ENCODE peak calls at places on chromosomes 7 and 10, in five cellular contexts. One of them, this sample, is unnamed.

GRCh38 chr7:15652776-15653290 is 33.6 kb downstream of the MEOX2 start:
- DNase-seq in GM12878: no peak
- DNase-seq in K562: no peak
- DNase-seq in H1: no peak
- DNase-seq in HepG2: no peak
- DNase-seq in this sample: no peak

GRCh38 chr10:126722726-126723125 is 52.2 kb upstream of the C10orf90 start:
- DNase-seq in GM12878: no peak
- DNase-seq in K562: no peak
- DNase-seq in H1: no peak
- DNase-seq in HepG2: no peak
- DNase-seq in this sample: no peak

GRCh38 chr10:45144666-45145065 is 143.9 kb downstream of the ZNF22 start:
- DNase-seq in GM12878: no peak
- DNase-seq in K562: no peak
- DNase-seq in H1: no peak
- DNase-seq in HepG2: no peak
- DNase-seq in this sample: no peak

GRCh38 chr10:80382989-80383388 is 25.4 kb upstream of the PRXL2A start:
- DNase-seq in GM12878: peak; percentile 19
- DNase-seq in K562: peak; percentile 57
- DNase-seq in H1: peak; percentile 49
- DNase-seq in HepG2: peak; percentile 40
- DNase-seq in this sample: peak; percentile 49

GRCh38 chr7:36048141-36048901 is 104.7 kb upstream of the EEPD1 start:
- DNase-seq in GM12878: no peak
- DNase-seq in K562: no peak
- DNase-seq in H1: no peak
- DNase-seq in HepG2: no peak
- DNase-seq in this sample: no peak

GRCh38 chr10:62616885-62617635 is 187.5 kb upstream of the ADO start:
- DNase-seq in GM12878: no peak
- DNase-seq in K562: no peak
- DNase-seq in H1: no peak
- DNase-seq in HepG2: no peak
- DNase-seq in this sample: no peak

GRCh38 chr10:3067859-3068179 is 471 bp downstream of the PFKP start:
- DNase-seq in GM12878: no peak
- DNase-seq in K562: no peak
- DNase-seq in H1: peak; percentile 67
- DNase-seq in HepG2: no peak
- DNase-seq in this sample: no peak

GRCh38 chr7:110432061-110432553 is 658.8 kb upstream of the LRRN3 start:
- DNase-seq in GM12878: no peak
- DNase-seq in K562: no peak
- DNase-seq in H1: no peak
- DNase-seq in HepG2: no peak
- DNase-seq in this sample: no peak

GRCh38 chr10:120824864-120825263 is 26.3 kb upstream of the WDR11 start:
- DNase-seq in GM12878: no peak
- DNase-seq in K562: peak; percentile 49
- DNase-seq in H1: peak; percentile 68
- DNase-seq in HepG2: peak; percentile 51
- DNase-seq in this sample: peak; percentile 54

GRCh38 chr10:110395350-110396283 is 90.9 kb upstream of the SMNDC1 start:
- DNase-seq in GM12878: peak; percentile 91
- DNase-seq in K562: peak; percentile 27
- DNase-seq in H1: no peak
- DNase-seq in HepG2: peak; percentile 64
- DNase-seq in this sample: peak; percentile 96

GRCh38 chr10:28711079-28711478 is 33.8 kb downstream of the BAMBI start:
- DNase-seq in GM12878: no peak
- DNase-seq in K562: no peak
- DNase-seq in H1: no peak
- DNase-seq in HepG2: no peak
- DNase-seq in this sample: no peak

GRCh38 chr10:13853854-13854253 is 267.1 kb downstream of the PRPF18 start:
- DNase-seq in GM12878: no peak
- DNase-seq in K562: no peak
- DNase-seq in H1: no peak
- DNase-seq in HepG2: no peak
- DNase-seq in this sample: no peak

GRCh38 chr7:28293529-28293835 is 112.9 kb upstream of the JAZF1 start:
- DNase-seq in GM12878: no peak
- DNase-seq in K562: no peak
- DNase-seq in H1: no peak
- DNase-seq in HepG2: no peak
- DNase-seq in this sample: peak; percentile 68

GRCh38 chr10:93272884-93273675 is 199.4 kb downstream of the CYP26A1 start:
- DNase-seq in GM12878: no peak
- DNase-seq in K562: no peak
- DNase-seq in H1: peak; percentile 71
- DNase-seq in HepG2: no peak
- DNase-seq in this sample: no peak

GRCh38 chr10:16242446-16242845 is 194.4 kb upstream of the PTER start:
- DNase-seq in GM12878: no peak
- DNase-seq in K562: no peak
- DNase-seq in H1: no peak
- DNase-seq in HepG2: no peak
- DNase-seq in this sample: no peak

GRCh38 chr10:125213541-125214282 is 53.3 kb upstream of the CTBP2 start:
- DNase-seq in GM12878: no peak
- DNase-seq in K562: no peak
- DNase-seq in H1: no peak
- DNase-seq in HepG2: no peak
- DNase-seq in this sample: no peak

GRCh38 chr10:89668391-89669180 is 23.5 kb upstream of the PANK1 start:
- DNase-seq in GM12878: no peak
- DNase-seq in K562: no peak
- DNase-seq in H1: no peak
- DNase-seq in HepG2: peak; percentile 48
- DNase-seq in this sample: no peak

GRCh38 chr10:101062231-101063161 is 707 bp downstream of the KAZALD1 start:
- DNase-seq in GM12878: no peak
- DNase-seq in K562: peak; percentile 78
- DNase-seq in H1: peak; percentile 81
- DNase-seq in HepG2: peak; percentile 68
- DNase-seq in this sample: no peak

GRCh38 chr7:1899201-1899600 is 229.1 kb downstream of the ELFN1 start:
- DNase-seq in GM12878: no peak
- DNase-seq in K562: no peak
- DNase-seq in H1: no peak
- DNase-seq in HepG2: no peak
- DNase-seq in this sample: no peak

GRCh38 chr7:128937271-128937646 is 468 bp upstream of the IRF5 start:
- DNase-seq in GM12878: no peak
- DNase-seq in K562: no peak
- DNase-seq in H1: no peak
- DNase-seq in HepG2: no peak
- DNase-seq in this sample: no peak

GRCh38 chr7:73876973-73877372 is 16.0 kb downstream of the TMEM270 start:
- DNase-seq in GM12878: no peak
- DNase-seq in K562: no peak
- DNase-seq in H1: no peak
- DNase-seq in HepG2: no peak
- DNase-seq in this sample: no peak

DNA sequence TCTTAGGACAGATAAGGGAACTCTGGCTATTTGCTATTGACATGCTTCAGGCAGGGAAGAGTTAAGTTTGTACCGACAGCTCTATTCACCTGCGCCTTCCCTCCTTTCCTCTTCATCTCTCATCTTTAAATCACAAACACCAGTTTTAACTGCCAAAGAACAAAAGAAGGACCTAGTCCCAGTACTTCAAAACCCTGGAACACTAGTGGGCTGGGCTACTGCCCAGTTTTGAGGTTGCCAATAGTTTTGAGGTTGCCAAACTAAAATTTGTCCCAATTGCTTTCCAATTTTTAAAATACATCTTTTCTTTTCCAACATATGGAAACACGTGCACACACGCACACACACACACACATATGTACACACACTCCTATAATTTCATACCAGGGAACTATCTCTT is 130.6 kb upstream of the SLC26A5 start:
- DNase-seq in GM12878: no peak
- DNase-seq in K562: no peak
- DNase-seq in H1: no peak
- DNase-seq in HepG2: no peak
- DNase-seq in this sample: no peak
- TF ChIP-seq ZNF274 in GM12878: no peak
- TF ChIP-seq ZNF274 in K562: no peak
- TF ChIP-seq ZNF274 in H1: no peak
- TF ChIP-seq ZNF274 in HepG2: no peak
- TF ChIP-seq ZNF274 in this sample: no peak

DNA sequence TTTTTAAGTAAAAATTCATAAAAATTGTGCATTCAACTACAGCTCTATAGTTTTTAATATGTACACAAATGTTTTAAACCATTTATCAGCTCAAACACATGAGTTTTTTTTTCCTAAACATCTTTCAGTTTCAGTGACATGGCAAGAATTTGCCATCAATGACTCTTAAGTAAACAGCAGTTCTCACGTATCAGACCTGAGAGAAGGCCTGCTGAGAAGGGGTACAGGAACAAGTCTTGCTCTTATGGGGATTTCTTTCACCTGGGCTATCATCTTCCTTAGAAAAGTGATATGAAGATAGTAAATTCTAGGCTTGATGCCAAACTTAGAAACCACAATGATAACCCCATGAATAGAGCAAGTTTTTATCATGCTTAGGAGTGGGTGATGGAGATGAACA is 467.8 kb downstream of the ARL4A start:
- DNase-seq in GM12878: no peak
- DNase-seq in K562: peak; percentile 14
- DNase-seq in H1: no peak
- DNase-seq in HepG2: no peak
- DNase-seq in this sample: no peak
- TF ChIP-seq RAD21 in GM12878: no peak
- TF ChIP-seq RAD21 in K562: no peak
- TF ChIP-seq RAD21 in H1: no peak
- TF ChIP-seq RAD21 in HepG2: no peak
- TF ChIP-seq RAD21 in this sample: no peak

GRCh38 chr10:42975558-42976352 is 101.1 kb upstream of the RET start:
- DNase-seq in GM12878: no peak
- DNase-seq in K562: peak; percentile 50
- DNase-seq in H1: no peak
- DNase-seq in HepG2: peak; percentile 20
- DNase-seq in this sample: peak; percentile 15

GRCh38 chr10:42976353-42977031 is 100.4 kb upstream of the RET start:
- DNase-seq in GM12878: no peak
- DNase-seq in K562: no peak
- DNase-seq in H1: no peak
- DNase-seq in HepG2: no peak
- DNase-seq in this sample: no peak

GRCh38 chr10:42974693-42975002 is 102.2 kb upstream of the RET start:
- DNase-seq in GM12878: no peak
- DNase-seq in K562: no peak
- DNase-seq in H1: no peak
- DNase-seq in HepG2: no peak
- DNase-seq in this sample: no peak

GRCh38 chr10:42973870-42974692 is 102.8 kb upstream of the RET start:
- DNase-seq in GM12878: no peak
- DNase-seq in K562: no peak
- DNase-seq in H1: no peak
- DNase-seq in HepG2: no peak
- DNase-seq in this sample: no peak

GRCh38 chr10:42975005-42975493 is 101.8 kb upstream of the RET start:
- DNase-seq in GM12878: no peak
- DNase-seq in K562: no peak
- DNase-seq in H1: no peak
- DNase-seq in HepG2: no peak
- DNase-seq in this sample: no peak
- TF ChIP-seq ZNF274 in GM12878: no peak
- TF ChIP-seq ZNF274 in K562: no peak
- TF ChIP-seq ZNF274 in H1: no peak
- TF ChIP-seq ZNF274 in HepG2: no peak
- TF ChIP-seq ZNF274 in this sample: no peak

GRCh38 chr10:71698737-71699136 is 20.8 kb downstream of the C10orf105 start:
- DNase-seq in GM12878: no peak
- DNase-seq in K562: no peak
- DNase-seq in H1: no peak
- DNase-seq in HepG2: no peak
- DNase-seq in this sample: no peak

GRCh38 chr10:71703577-71703976 is 16.0 kb downstream of the C10orf105 start:
- DNase-seq in GM12878: no peak
- DNase-seq in K562: no peak
- DNase-seq in H1: no peak
- DNase-seq in HepG2: no peak
- DNase-seq in this sample: no peak

GRCh38 chr10:71701733-71702132 is 17.8 kb downstream of the C10orf105 start:
- DNase-seq in GM12878: no peak
- DNase-seq in K562: no peak
- DNase-seq in H1: no peak
- DNase-seq in HepG2: no peak
- DNase-seq in this sample: no peak

GRCh38 chr10:71697938-71698709 is 21.5 kb downstream of the C10orf105 start:
- DNase-seq in GM12878: peak; percentile 38
- DNase-seq in K562: no peak
- DNase-seq in H1: no peak
- DNase-seq in HepG2: no peak
- DNase-seq in this sample: no peak

GRCh38 chr10:71700735-71701368 is 18.7 kb downstream of the C10orf105 start:
- DNase-seq in GM12878: no peak
- DNase-seq in K562: no peak
- DNase-seq in H1: no peak
- DNase-seq in HepG2: no peak
- DNase-seq in this sample: no peak
- TF ChIP-seq RAD21 in GM12878: no peak
- TF ChIP-seq RAD21 in K562: no peak
- TF ChIP-seq RAD21 in H1: no peak
- TF ChIP-seq RAD21 in HepG2: no peak
- TF ChIP-seq RAD21 in this sample: no peak

GRCh38 chr7:141045842-141046630 is 27.8 kb upstream of the TMEM178B start:
- DNase-seq in GM12878: no peak
- DNase-seq in K562: no peak
- DNase-seq in H1: no peak
- DNase-seq in HepG2: no peak
- DNase-seq in this sample: no peak
- TF ChIP-seq ZNF274 in GM12878: no peak
- TF ChIP-seq ZNF274 in K562: no peak
- TF ChIP-seq ZNF274 in H1: no peak
- TF ChIP-seq ZNF274 in HepG2: no peak
- TF ChIP-seq ZNF274 in this sample: no peak